ENCODE peak calls at places on chromosomes 2 and 18, in ten cellular contexts. One of them, this sample, is unnamed.

GRCh38 chr2:110813896-110814295 is 81.5 kb downstream of the ACOXL start:
- DNase-seq in NCI-H187 treated with DMSO at 0.1 percent for 48 hours: no peak
- DNase-seq in pancreas: no peak
- DNase-seq in lower lobe of right lung: no peak
- DNase-seq in stimulated activated CD8-positive, alpha-beta memory T cell treated with anti-CD3 and anti-CD28 coated beads, Interleukin-2, amount 100 ng/mL, for 1 hour: no peak
- DNase-seq in retinal pigment epithelial cell: no peak
- DNase-seq in cardiac muscle cell: no peak
- DNase-seq in MV-4-11: no peak
- DNase-seq in Calu3: no peak
- DNase-seq in DMS153: no peak
- DNase-seq in this sample: no peak

GRCh38 chr2:154804451-154804850 is 106.0 kb downstream of the KCNJ3 start:
- DNase-seq in NCI-H187 treated with DMSO at 0.1 percent for 48 hours: no peak
- DNase-seq in pancreas: no peak
- DNase-seq in lower lobe of right lung: no peak
- DNase-seq in stimulated activated CD8-positive, alpha-beta memory T cell treated with anti-CD3 and anti-CD28 coated beads, Interleukin-2, amount 100 ng/mL, for 1 hour: no peak
- DNase-seq in retinal pigment epithelial cell: no peak
- DNase-seq in cardiac muscle cell: no peak
- DNase-seq in MV-4-11: no peak
- DNase-seq in Calu3: no peak
- DNase-seq in DMS153: no peak
- DNase-seq in this sample: no peak

GRCh38 chr2:1047485-1047884 is 96.8 kb downstream of the SNTG2 start:
- DNase-seq in NCI-H187 treated with DMSO at 0.1 percent for 48 hours: no peak
- DNase-seq in pancreas: no peak
- DNase-seq in lower lobe of right lung: no peak
- DNase-seq in stimulated activated CD8-positive, alpha-beta memory T cell treated with anti-CD3 and anti-CD28 coated beads, Interleukin-2, amount 100 ng/mL, for 1 hour: no peak
- DNase-seq in retinal pigment epithelial cell: no peak
- DNase-seq in cardiac muscle cell: no peak
- DNase-seq in MV-4-11: no peak
- DNase-seq in Calu3: no peak
- DNase-seq in DMS153: no peak
- DNase-seq in this sample: no peak

GRCh38 chr2:85911836-85912692 is 23.3 kb upstream of the ST3GAL5 start:
- DNase-seq in NCI-H187 treated with DMSO at 0.1 percent for 48 hours: no peak
- DNase-seq in pancreas: no peak
- DNase-seq in lower lobe of right lung: no peak
- DNase-seq in stimulated activated CD8-positive, alpha-beta memory T cell treated with anti-CD3 and anti-CD28 coated beads, Interleukin-2, amount 100 ng/mL, for 1 hour: no peak
- DNase-seq in retinal pigment epithelial cell: peak; percentile 73
- DNase-seq in cardiac muscle cell: no peak
- DNase-seq in MV-4-11: no peak
- DNase-seq in Calu3: no peak
- DNase-seq in DMS153: no peak
- DNase-seq in this sample: no peak

GRCh38 chr2:118431586-118431985 is 343.3 kb downstream of the INSIG2 start:
- DNase-seq in NCI-H187 treated with DMSO at 0.1 percent for 48 hours: no peak
- DNase-seq in pancreas: no peak
- DNase-seq in lower lobe of right lung: no peak
- DNase-seq in stimulated activated CD8-positive, alpha-beta memory T cell treated with anti-CD3 and anti-CD28 coated beads, Interleukin-2, amount 100 ng/mL, for 1 hour: no peak
- DNase-seq in retinal pigment epithelial cell: no peak
- DNase-seq in cardiac muscle cell: no peak
- DNase-seq in MV-4-11: no peak
- DNase-seq in Calu3: no peak
- DNase-seq in DMS153: no peak
- DNase-seq in this sample: no peak

GRCh38 chr2:17934721-17935120 is 56.3 kb downstream of the KCNS3 start:
- DNase-seq in NCI-H187 treated with DMSO at 0.1 percent for 48 hours: no peak
- DNase-seq in pancreas: no peak
- DNase-seq in lower lobe of right lung: no peak
- DNase-seq in stimulated activated CD8-positive, alpha-beta memory T cell treated with anti-CD3 and anti-CD28 coated beads, Interleukin-2, amount 100 ng/mL, for 1 hour: no peak
- DNase-seq in retinal pigment epithelial cell: no peak
- DNase-seq in cardiac muscle cell: no peak
- DNase-seq in MV-4-11: no peak
- DNase-seq in Calu3: no peak
- DNase-seq in DMS153: no peak
- DNase-seq in this sample: no peak

GRCh38 chr18:77820472-77820871 is 570.8 kb downstream of the GALR1 start:
- DNase-seq in NCI-H187 treated with DMSO at 0.1 percent for 48 hours: no peak
- DNase-seq in pancreas: no peak
- DNase-seq in lower lobe of right lung: no peak
- DNase-seq in stimulated activated CD8-positive, alpha-beta memory T cell treated with anti-CD3 and anti-CD28 coated beads, Interleukin-2, amount 100 ng/mL, for 1 hour: no peak
- DNase-seq in retinal pigment epithelial cell: no peak
- DNase-seq in cardiac muscle cell: no peak
- DNase-seq in MV-4-11: no peak
- DNase-seq in Calu3: no peak
- DNase-seq in DMS153: no peak
- DNase-seq in this sample: no peak

GRCh38 chr2:42084231-42084671 is 36.4 kb downstream of the PKDCC start:
- DNase-seq in NCI-H187 treated with DMSO at 0.1 percent for 48 hours: no peak
- DNase-seq in pancreas: no peak
- DNase-seq in lower lobe of right lung: no peak
- DNase-seq in stimulated activated CD8-positive, alpha-beta memory T cell treated with anti-CD3 and anti-CD28 coated beads, Interleukin-2, amount 100 ng/mL, for 1 hour: no peak
- DNase-seq in retinal pigment epithelial cell: no peak
- DNase-seq in cardiac muscle cell: no peak
- DNase-seq in MV-4-11: no peak
- DNase-seq in Calu3: no peak
- DNase-seq in DMS153: no peak
- DNase-seq in this sample: no peak